ENCODE peak calls at places on chromosomes 5 and 9, in nine cellular contexts. One of them, this sample, is unnamed.

GRCh38 chr9:93223241-93224180 is 39.6 kb downstream of the WNK2 start:
- DNase-seq in hepatocyte: peak; percentile 45
- DNase-seq in AG10803: peak; percentile 63
- DNase-seq in GM13976: no peak
- DNase-seq in GM20000: no peak
- DNase-seq in fibroblast of mammary gland: peak; percentile 50
- DNase-seq in tibial nerve: no peak
- DNase-seq in HFFc6: peak; percentile 80
- DNase-seq in osteocyte: no peak
- DNase-seq in this sample: no peak

GRCh38 chr5:181211208-181211607 is 6.2 kb upstream of the TRIM7 start:
- DNase-seq in hepatocyte: no peak
- DNase-seq in fibroblast of mammary gland: no peak
- DNase-seq in AG10803: no peak
- DNase-seq in tibial nerve: no peak
- DNase-seq in osteocyte: no peak
- DNase-seq in GM20000: no peak
- DNase-seq in HFFc6: no peak
- DNase-seq in GM13976: no peak
- DNase-seq in this sample: no peak

GRCh38 chr5:61306531-61307195 is 25.4 kb upstream of the ZSWIM6 start:
- DNase-seq in tibial nerve: no peak
- DNase-seq in GM13976: peak; percentile 37
- DNase-seq in HFFc6: peak; percentile 90
- DNase-seq in fibroblast of mammary gland: peak; percentile 88
- DNase-seq in hepatocyte: peak; percentile 76
- DNase-seq in GM20000: peak; percentile 37
- DNase-seq in AG10803: peak; percentile 81
- DNase-seq in osteocyte: no peak
- DNase-seq in this sample: no peak

GRCh38 chr5:123696948-123697347 is 185.0 kb downstream of the CSNK1G3 start:
- DNase-seq in GM13976: no peak
- DNase-seq in osteocyte: no peak
- DNase-seq in tibial nerve: no peak
- DNase-seq in fibroblast of mammary gland: peak; percentile 32
- DNase-seq in HFFc6: peak; percentile 35
- DNase-seq in GM20000: no peak
- DNase-seq in AG10803: peak; percentile 88
- DNase-seq in hepatocyte: no peak
- DNase-seq in this sample: no peak

GRCh38 chr5:151115272-151115905 is 34.6 kb upstream of the TNIP1 start:
- DNase-seq in GM13976: peak; percentile 68
- DNase-seq in osteocyte: peak; percentile 91
- DNase-seq in hepatocyte: peak; percentile 77
- DNase-seq in tibial nerve: peak; percentile 64
- DNase-seq in AG10803: peak; percentile 64
- DNase-seq in GM20000: peak; percentile 55
- DNase-seq in fibroblast of mammary gland: peak; percentile 52
- DNase-seq in HFFc6: peak; percentile 56
- DNase-seq in this sample: peak; percentile 70

GRCh38 chr9:87678650-87679355 is 47.1 kb upstream of the CTSL start:
- DNase-seq in fibroblast of mammary gland: peak; percentile 83
- DNase-seq in hepatocyte: peak; percentile 87
- DNase-seq in osteocyte: no peak
- DNase-seq in tibial nerve: peak; percentile 37
- DNase-seq in HFFc6: peak; percentile 64
- DNase-seq in GM13976: peak; percentile 58
- DNase-seq in AG10803: peak; percentile 77
- DNase-seq in GM20000: peak; percentile 54
- DNase-seq in this sample: peak; percentile 56

GRCh38 chr9:136614372-136614922 is 48.3 kb upstream of the EGFL7 start:
- DNase-seq in fibroblast of mammary gland: peak; percentile 72
- DNase-seq in tibial nerve: no peak
- DNase-seq in osteocyte: no peak
- DNase-seq in hepatocyte: no peak
- DNase-seq in GM13976: no peak
- DNase-seq in AG10803: peak; percentile 43
- DNase-seq in HFFc6: peak; percentile 47
- DNase-seq in GM20000: no peak
- DNase-seq in this sample: no peak

GRCh38 chr9:110502842-110503241 is 76.7 kb downstream of the SVEP1 start:
- DNase-seq in hepatocyte: no peak
- DNase-seq in osteocyte: no peak
- DNase-seq in HFFc6: no peak
- DNase-seq in GM20000: no peak
- DNase-seq in AG10803: no peak
- DNase-seq in fibroblast of mammary gland: no peak
- DNase-seq in tibial nerve: no peak
- DNase-seq in GM13976: no peak
- DNase-seq in this sample: no peak

GRCh38 chr9:132776268-132776667 is 101.8 kb downstream of the AK8 start:
- DNase-seq in fibroblast of mammary gland: no peak
- DNase-seq in GM20000: no peak
- DNase-seq in osteocyte: peak; percentile 78
- DNase-seq in GM13976: no peak
- DNase-seq in AG10803: no peak
- DNase-seq in tibial nerve: no peak
- DNase-seq in HFFc6: no peak
- DNase-seq in hepatocyte: no peak
- DNase-seq in this sample: no peak

GRCh38 chr5:56827043-56827442 is 11.7 kb downstream of the MAP3K1 start:
- DNase-seq in tibial nerve: no peak
- DNase-seq in AG10803: no peak
- DNase-seq in fibroblast of mammary gland: no peak
- DNase-seq in osteocyte: no peak
- DNase-seq in HFFc6: no peak
- DNase-seq in GM13976: no peak
- DNase-seq in GM20000: no peak
- DNase-seq in hepatocyte: no peak
- DNase-seq in this sample: no peak

GRCh38 chr9:37503736-37504135 is 18.0 kb downstream of the POLR1E start:
- DNase-seq in hepatocyte: no peak
- DNase-seq in HFFc6: no peak
- DNase-seq in GM20000: no peak
- DNase-seq in osteocyte: no peak
- DNase-seq in fibroblast of mammary gland: peak; percentile 31
- DNase-seq in tibial nerve: no peak
- DNase-seq in GM13976: peak; percentile 14
- DNase-seq in AG10803: no peak
- DNase-seq in this sample: no peak

GRCh38 chr5:177302354-177303110 is 987 bp downstream of the RAB24 start:
- DNase-seq in GM13976: no peak
- DNase-seq in AG10803: peak; percentile 18
- DNase-seq in fibroblast of mammary gland: peak; percentile 36
- DNase-seq in osteocyte: no peak
- DNase-seq in hepatocyte: no peak
- DNase-seq in GM20000: no peak
- DNase-seq in HFFc6: no peak
- DNase-seq in tibial nerve: no peak
- DNase-seq in this sample: no peak

GRCh38 chr5:136070486-136071285 is 41.9 kb downstream of the TGFBI start:
- DNase-seq in tibial nerve: no peak
- DNase-seq in GM13976: no peak
- DNase-seq in HFFc6: no peak
- DNase-seq in osteocyte: no peak
- DNase-seq in hepatocyte: no peak
- DNase-seq in GM20000: no peak
- DNase-seq in AG10803: no peak
- DNase-seq in fibroblast of mammary gland: no peak
- DNase-seq in this sample: no peak

GRCh38 chr9:79604921-79605562 is 33.3 kb downstream of the TLE4 start:
- DNase-seq in AG10803: no peak
- DNase-seq in GM20000: no peak
- DNase-seq in hepatocyte: no peak
- DNase-seq in HFFc6: no peak
- DNase-seq in fibroblast of mammary gland: no peak
- DNase-seq in GM13976: no peak
- DNase-seq in tibial nerve: no peak
- DNase-seq in osteocyte: no peak
- DNase-seq in this sample: no peak

GRCh38 chr5:137340899-137341298 is 158.2 kb downstream of the SPOCK1 start:
- DNase-seq in tibial nerve: no peak
- DNase-seq in GM20000: no peak
- DNase-seq in GM13976: no peak
- DNase-seq in AG10803: no peak
- DNase-seq in HFFc6: no peak
- DNase-seq in fibroblast of mammary gland: no peak
- DNase-seq in osteocyte: no peak
- DNase-seq in hepatocyte: no peak
- DNase-seq in this sample: no peak

GRCh38 chr5:176846335-176847140 is 36.2 kb downstream of the UNC5A start:
- DNase-seq in fibroblast of mammary gland: peak; percentile 11
- DNase-seq in tibial nerve: no peak
- DNase-seq in hepatocyte: peak; percentile 26
- DNase-seq in osteocyte: no peak
- DNase-seq in HFFc6: no peak
- DNase-seq in GM20000: no peak
- DNase-seq in AG10803: no peak
- DNase-seq in GM13976: no peak
- DNase-seq in this sample: no peak

GRCh38 chr5:160439205-160439600 is 17.5 kb downstream of the PTTG1 start:
- DNase-seq in GM13976: peak; percentile 47
- DNase-seq in GM20000: peak; percentile 60
- DNase-seq in fibroblast of mammary gland: peak; percentile 70
- DNase-seq in hepatocyte: peak; percentile 85
- DNase-seq in AG10803: peak; percentile 58
- DNase-seq in osteocyte: peak; percentile 93
- DNase-seq in tibial nerve: peak; percentile 79
- DNase-seq in HFFc6: peak; percentile 57
- DNase-seq in this sample: peak; percentile 44

GRCh38 chr9:118362123-118362522 is 657.9 kb downstream of the TLR4 start:
- DNase-seq in fibroblast of mammary gland: peak; percentile 42
- DNase-seq in osteocyte: no peak
- DNase-seq in hepatocyte: no peak
- DNase-seq in GM13976: no peak
- DNase-seq in tibial nerve: no peak
- DNase-seq in HFFc6: no peak
- DNase-seq in AG10803: peak; percentile 17
- DNase-seq in GM20000: no peak
- DNase-seq in this sample: no peak

GRCh38 chr5:55241756-55242155 is 8.3 kb upstream of the CCNO start:
- DNase-seq in GM20000: no peak
- DNase-seq in HFFc6: no peak
- DNase-seq in AG10803: no peak
- DNase-seq in GM13976: no peak
- DNase-seq in osteocyte: no peak
- DNase-seq in hepatocyte: peak; percentile 27
- DNase-seq in tibial nerve: no peak
- DNase-seq in fibroblast of mammary gland: no peak
- DNase-seq in this sample: no peak

GRCh38 chr5:44935262-44935661 is 126.5 kb downstream of the MRPS30 start:
- DNase-seq in AG10803: peak; percentile 38
- DNase-seq in fibroblast of mammary gland: no peak
- DNase-seq in GM20000: no peak
- DNase-seq in HFFc6: no peak
- DNase-seq in osteocyte: no peak
- DNase-seq in hepatocyte: no peak
- DNase-seq in tibial nerve: no peak
- DNase-seq in GM13976: no peak
- DNase-seq in this sample: no peak
- TF ChIP-seq CTCF in AG10803: peak; percentile 60
- TF ChIP-seq CTCF in fibroblast of mammary gland: no peak
- TF ChIP-seq CTCF in GM20000: no peak
- TF ChIP-seq CTCF in HFFc6: no peak
- TF ChIP-seq CTCF in osteocyte: no peak
- TF ChIP-seq CTCF in hepatocyte: no peak
- TF ChIP-seq CTCF in tibial nerve: no peak
- TF ChIP-seq CTCF in GM13976: no peak
- TF ChIP-seq CTCF in this sample: peak; percentile 23

DNA sequence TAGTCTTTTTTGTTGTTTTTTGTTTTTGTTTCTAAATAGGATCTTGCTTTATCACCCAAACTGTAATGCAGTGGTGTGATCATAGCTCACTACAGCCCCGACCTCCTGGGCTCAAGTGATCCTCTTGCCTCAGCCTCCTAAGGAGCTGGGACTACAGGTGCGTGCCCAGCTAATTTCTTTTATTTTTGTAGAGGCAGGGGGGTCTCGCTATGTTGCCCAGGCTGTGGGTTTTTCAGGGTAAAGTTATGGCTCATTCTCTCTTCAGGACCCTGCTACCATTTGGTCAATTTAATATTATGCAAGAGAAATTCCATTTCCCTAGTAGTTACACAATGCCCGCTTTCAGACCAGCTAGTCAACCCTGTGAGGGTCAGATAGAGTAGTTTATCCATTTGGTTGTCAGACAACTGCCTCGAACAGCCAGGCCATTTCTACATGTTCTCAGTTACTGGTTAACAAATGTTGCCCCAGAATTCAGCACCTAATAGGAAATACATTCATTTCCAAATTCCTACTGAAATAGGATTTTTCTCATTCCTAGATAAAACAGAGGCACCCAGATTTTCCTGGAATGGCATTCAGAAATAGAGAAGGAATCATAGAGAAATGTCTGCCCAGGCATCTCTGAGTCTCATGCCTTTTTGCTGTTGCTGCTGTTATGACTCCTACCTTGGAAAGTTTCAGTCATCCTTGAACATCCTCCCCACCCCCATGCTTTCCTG is 6.4 kb upstream of the GLIS3 start:
- DNase-seq in hepatocyte: peak; percentile 43
- DNase-seq in osteocyte: no peak
- DNase-seq in fibroblast of mammary gland: peak; percentile 61
- DNase-seq in tibial nerve: no peak
- DNase-seq in HFFc6: peak; percentile 36
- DNase-seq in GM20000: no peak
- DNase-seq in AG10803: peak; percentile 65
- DNase-seq in GM13976: no peak
- DNase-seq in this sample: no peak
- TF ChIP-seq CTCF in hepatocyte: no peak
- TF ChIP-seq CTCF in osteocyte: no peak
- TF ChIP-seq CTCF in fibroblast of mammary gland: no peak
- TF ChIP-seq CTCF in tibial nerve: no peak
- TF ChIP-seq CTCF in HFFc6: no peak
- TF ChIP-seq CTCF in GM20000: no peak
- TF ChIP-seq CTCF in AG10803: no peak
- TF ChIP-seq CTCF in GM13976: no peak
- TF ChIP-seq CTCF in this sample: no peak

DNA sequence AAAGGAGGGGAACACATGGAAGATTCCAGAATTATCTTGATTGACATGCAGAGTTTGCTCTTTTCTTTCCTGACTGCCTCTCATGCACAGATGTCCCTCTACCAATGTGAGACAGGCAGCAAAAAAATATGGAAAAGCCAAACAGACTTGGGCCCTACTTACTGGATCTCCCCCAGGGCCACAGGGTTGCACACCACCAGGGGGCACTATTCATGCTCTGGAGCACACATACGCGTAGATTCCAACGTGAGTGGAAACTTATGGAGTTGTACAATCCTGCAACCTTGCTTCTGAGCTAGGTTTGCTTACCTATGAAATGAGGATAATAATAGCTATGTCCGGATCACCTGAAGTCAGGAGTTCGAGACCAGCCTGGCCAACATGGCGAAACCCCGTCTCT is 319.5 kb downstream of the ARHGEF28 start:
- DNase-seq in HFFc6: no peak
- DNase-seq in GM13976: no peak
- DNase-seq in hepatocyte: no peak
- DNase-seq in GM20000: no peak
- DNase-seq in tibial nerve: no peak
- DNase-seq in AG10803: no peak
- DNase-seq in fibroblast of mammary gland: no peak
- DNase-seq in osteocyte: no peak
- DNase-seq in this sample: no peak
- TF ChIP-seq CTCF in HFFc6: peak; percentile 62
- TF ChIP-seq CTCF in GM13976: no peak
- TF ChIP-seq CTCF in hepatocyte: peak; percentile 4
- TF ChIP-seq CTCF in GM20000: peak; percentile 14
- TF ChIP-seq CTCF in tibial nerve: no peak
- TF ChIP-seq CTCF in AG10803: peak; percentile 25
- TF ChIP-seq CTCF in fibroblast of mammary gland: peak; percentile 34
- TF ChIP-seq CTCF in osteocyte: peak; percentile 27
- TF ChIP-seq CTCF in this sample: peak; percentile 7

GRCh38 chr5:153629027-153629426 is 138.6 kb downstream of the GRIA1 start:
- DNase-seq in HFFc6: peak; percentile 97
- DNase-seq in hepatocyte: peak; percentile 53
- DNase-seq in GM20000: no peak
- DNase-seq in AG10803: peak; percentile 98
- DNase-seq in GM13976: no peak
- DNase-seq in tibial nerve: no peak
- DNase-seq in osteocyte: peak; percentile 89
- DNase-seq in fibroblast of mammary gland: peak; percentile 97
- DNase-seq in this sample: no peak
- TF ChIP-seq CTCF in HFFc6: peak; percentile 61
- TF ChIP-seq CTCF in hepatocyte: peak; percentile 25
- TF ChIP-seq CTCF in GM20000: no peak
- TF ChIP-seq CTCF in AG10803: peak; percentile 67
- TF ChIP-seq CTCF in GM13976: no peak
- TF ChIP-seq CTCF in tibial nerve: no peak
- TF ChIP-seq CTCF in osteocyte: peak; percentile 56
- TF ChIP-seq CTCF in fibroblast of mammary gland: peak; percentile 48
- TF ChIP-seq CTCF in this sample: peak; percentile 2